ENCODE peak calls at places on chromosome 6, in four cellular contexts. One of them, this sample, is unnamed.

GRCh38 chr6:21270501-21271290 is 322.9 kb upstream of the SOX4 start:
- DNase-seq in H1: no peak
- DNase-seq in HepG2: no peak
- DNase-seq in K562: no peak
- DNase-seq in this sample: no peak

GRCh38 chr6:42782689-42783176 is 881 bp downstream of the BICRAL start:
- DNase-seq in H1: peak
- DNase-seq in HepG2: peak
- DNase-seq in K562: peak
- DNase-seq in this sample: peak

GRCh38 chr6:14435291-14435690 is 317.7 kb downstream of the CD83 start:
- DNase-seq in H1: no peak
- DNase-seq in HepG2: no peak
- DNase-seq in K562: no peak
- DNase-seq in this sample: peak

GRCh38 chr6:21448485-21449109 is 145.0 kb upstream of the SOX4 start:
- DNase-seq in H1: no peak
- DNase-seq in HepG2: no peak
- DNase-seq in K562: no peak
- DNase-seq in this sample: no peak

GRCh38 chr6:39391182-39391581 is 68.7 kb upstream of the KCNK16 start:
- DNase-seq in H1: no peak
- DNase-seq in HepG2: no peak
- DNase-seq in K562: no peak
- DNase-seq in this sample: no peak

GRCh38 chr6:135910943-135911618 is 59.6 kb downstream of the PDE7B start:
- DNase-seq in H1: no peak
- DNase-seq in HepG2: no peak
- DNase-seq in K562: no peak
- DNase-seq in this sample: no peak

GRCh38 chr6:81638366-81638765 is 114.1 kb downstream of the TENT5A start:
- DNase-seq in H1: no peak
- DNase-seq in HepG2: no peak
- DNase-seq in K562: no peak
- DNase-seq in this sample: no peak

GRCh38 chr6:12570461-12571030 is 146.0 kb upstream of the PHACTR1 start:
- DNase-seq in H1: no peak
- DNase-seq in HepG2: no peak
- DNase-seq in K562: no peak
- DNase-seq in this sample: peak

GRCh38 chr6:42251500-42251899 is 33.8 kb upstream of the MRPS10 start:
- DNase-seq in H1: no peak
- DNase-seq in HepG2: no peak
- DNase-seq in K562: no peak
- DNase-seq in this sample: peak

GRCh38 chr6:163415620-163416379 is 1.3 kb downstream of the QKI start:
- DNase-seq in H1: no peak
- DNase-seq in HepG2: peak
- DNase-seq in K562: peak
- DNase-seq in this sample: peak

GRCh38 chr6:5213851-5214507 is 46.8 kb downstream of the LYRM4 start:
- DNase-seq in H1: no peak
- DNase-seq in HepG2: no peak
- DNase-seq in K562: no peak
- DNase-seq in this sample: peak

GRCh38 chr6:19605624-19606023 is 231.5 kb upstream of the ID4 start:
- DNase-seq in H1: no peak
- DNase-seq in HepG2: no peak
- DNase-seq in K562: no peak
- DNase-seq in this sample: no peak

GRCh38 chr6:90286884-90287488 is 9.7 kb downstream of the BACH2 start:
- DNase-seq in H1: peak
- DNase-seq in HepG2: peak
- DNase-seq in K562: peak
- DNase-seq in this sample: peak

GRCh38 chr6:132919028-132919427 is 104.7 kb downstream of the RPS12 start:
- DNase-seq in H1: no peak
- DNase-seq in HepG2: no peak
- DNase-seq in K562: no peak
- DNase-seq in this sample: peak

GRCh38 chr6:9583946-9584345 is 830.9 kb downstream of the TFAP2A start:
- DNase-seq in H1: no peak
- DNase-seq in HepG2: no peak
- DNase-seq in K562: no peak
- DNase-seq in this sample: no peak

GRCh38 chr6:166019214-166019613 is 148.4 kb downstream of the TBXT start:
- DNase-seq in H1: no peak
- DNase-seq in HepG2: no peak
- DNase-seq in K562: no peak
- DNase-seq in this sample: no peak

GRCh38 chr6:29739136-29739881 is 16.1 kb downstream of the HLA-F start:
- DNase-seq in H1: no peak
- DNase-seq in HepG2: peak
- DNase-seq in K562: no peak
- DNase-seq in this sample: peak

GRCh38 chr6:108002365-108003221 is 44.6 kb upstream of the SEC63 start:
- DNase-seq in H1: no peak
- DNase-seq in HepG2: peak
- DNase-seq in K562: no peak
- DNase-seq in this sample: peak

DNA sequence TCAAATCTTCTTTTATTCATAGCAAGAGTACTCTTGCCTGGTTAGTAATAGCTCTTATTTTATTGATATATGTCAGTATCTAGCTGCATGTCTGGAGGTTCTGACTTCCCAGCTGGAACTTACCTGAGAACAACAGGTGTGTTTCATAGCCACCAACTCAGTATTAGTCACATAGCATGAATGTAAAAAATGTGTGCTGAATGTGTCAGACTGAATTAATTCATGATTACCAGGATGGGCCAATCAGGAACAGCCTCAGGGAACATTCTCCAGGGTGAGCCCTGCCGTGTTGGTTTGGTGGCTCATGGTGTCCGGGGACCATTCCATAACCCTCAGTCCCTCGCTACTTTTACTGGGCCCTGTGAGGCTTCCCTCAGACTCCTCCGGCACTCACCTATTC is 99.7 kb downstream of the TULP4 start:
- DNase-seq in H1: no peak
- DNase-seq in HepG2: no peak
- DNase-seq in K562: no peak
- DNase-seq in this sample: no peak
- H3K9ac ChIP-seq in H1: no peak
- H3K9ac ChIP-seq in HepG2: no peak
- H3K9ac ChIP-seq in K562: no peak
- H3K9ac ChIP-seq in this sample: no peak

DNA sequence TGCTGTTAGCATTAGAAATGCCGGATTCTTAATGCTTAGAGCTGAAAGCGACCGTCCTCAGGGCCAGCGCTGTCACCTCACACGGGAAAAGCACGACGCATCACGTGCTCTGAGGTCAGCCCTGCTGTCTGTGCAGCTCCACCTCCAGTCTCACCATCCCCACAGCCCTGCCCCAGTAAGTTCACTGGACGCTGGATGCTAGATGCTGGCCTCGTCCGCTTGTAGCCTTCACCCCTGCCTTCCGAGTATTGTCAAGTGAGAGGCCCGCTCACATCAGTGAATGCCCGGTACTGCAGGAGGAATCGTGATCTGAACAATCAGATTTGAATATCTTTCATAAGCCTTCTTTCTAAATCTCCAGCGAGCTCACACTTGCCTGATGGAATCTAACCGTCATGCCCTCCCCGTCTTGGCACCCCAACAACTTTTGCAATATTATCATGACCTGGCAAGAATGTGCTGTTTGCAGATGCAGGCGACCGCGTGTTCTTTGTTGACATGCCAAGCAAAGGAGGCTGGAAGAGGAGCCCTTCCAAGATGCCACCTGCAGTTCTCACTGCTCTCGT is 64.9 kb downstream of the DLL1 start:
- DNase-seq in H1: no peak
- DNase-seq in HepG2: no peak
- DNase-seq in K562: no peak
- DNase-seq in this sample: no peak
- TF ChIP-seq USF2 in H1: no peak
- TF ChIP-seq USF2 in HepG2: no peak
- TF ChIP-seq USF2 in K562: peak
- TF ChIP-seq USF2 in this sample: no peak

GRCh38 chr6:32109114-32109764 is at the start of gene TNXB:
- DNase-seq in H1: no peak
- DNase-seq in HepG2: no peak
- DNase-seq in K562: peak
- DNase-seq in this sample: no peak
- TF ChIP-seq POLR2A in H1: no peak
- TF ChIP-seq POLR2A in HepG2: no peak
- TF ChIP-seq POLR2A in K562: no peak
- TF ChIP-seq POLR2A in this sample: no peak

DNA sequence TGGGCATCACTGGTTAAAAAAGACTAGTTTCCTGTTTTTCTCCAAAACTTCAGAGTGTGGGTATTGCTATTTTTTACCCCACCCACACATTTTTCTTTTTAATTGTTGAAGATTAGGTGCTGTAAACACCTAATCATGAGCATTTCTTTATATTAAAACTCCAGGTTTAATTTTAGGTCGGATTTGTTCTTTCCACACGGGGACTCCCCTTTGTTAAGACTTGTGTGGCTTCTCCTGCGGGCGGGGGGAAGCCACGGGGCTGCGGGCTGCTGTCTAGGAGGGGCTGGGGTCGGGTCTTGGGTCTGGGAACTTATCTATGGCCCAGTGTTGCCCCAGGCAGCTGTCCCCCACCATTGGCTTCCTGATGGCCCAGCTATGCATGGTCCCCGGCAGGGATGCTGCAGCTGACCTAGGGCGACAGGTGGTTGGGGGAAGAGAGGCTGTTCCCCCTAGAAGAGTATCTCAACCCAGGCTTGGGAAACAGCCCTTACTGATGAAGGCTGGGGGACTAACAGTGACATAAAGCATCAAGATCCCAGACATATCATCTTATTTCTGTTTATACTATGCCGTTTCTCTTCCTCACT is 87.3 kb downstream of the HIVEP2 start:
- DNase-seq in H1: no peak
- DNase-seq in HepG2: no peak
- DNase-seq in K562: no peak
- DNase-seq in this sample: no peak
- H3K9ac ChIP-seq in H1: no peak
- H3K9ac ChIP-seq in HepG2: no peak
- H3K9ac ChIP-seq in K562: no peak
- H3K9ac ChIP-seq in this sample: no peak